ENCODE peak calls at places on chromosomes 3 and 15, in five cellular contexts. Z is endothelial cell; Y is stimulated activated CD8-positive, alpha-beta memory T cell treated with anti-CD3 and anti-CD28 coated beads, Interleukin-4, amount 100 ng/mL, for 48 hours; A is activated naive CD4-positive, alpha-beta T cell treated with Interleukin-2 at 50 U/mL for 16 hours; S is WERI-Rb-1. J is an unnamed sample.

GRCh38 chr3:16467368-16467767 is 46.1 kb downstream of the RFTN1 start:
- DNase-seq in Z (no peak), Y (peak), A (peak), S (no peak), J (no peak)

GRCh38 chr3:64399205-64399800 is 174.0 kb upstream of the PRICKLE2 start:
- DNase-seq in Z (peak), Y (no peak), A (no peak), S (peak), J (peak)

GRCh38 chr3:74027121-74027520 is 402.4 kb upstream of the PDZRN3 start:
- DNase-seq in Z (no peak), Y (no peak), A (no peak), S (no peak), J (no peak)

GRCh38 chr15:96340611-96341464 is 10.3 kb downstream of the NR2F2 start:
- DNase-seq in Z (peak), Y (no peak), A (no peak), S (peak), J (no peak)

GRCh38 chr3:126393563-126393962 is 1.1 kb upstream of the CFAP100 start:
- DNase-seq in Z (no peak), Y (no peak), A (no peak), S (no peak), J (no peak)

GRCh38 chr15:77144492-77145070 is 73.7 kb upstream of the TSPAN3 start:
- DNase-seq in Z (no peak), Y (no peak), A (no peak), S (no peak), J (peak)

GRCh38 chr15:27808182-27808581 is 290.9 kb downstream of the OCA2 start:
- DNase-seq in Z (no peak), Y (no peak), A (no peak), S (no peak), J (no peak)

GRCh38 chr15:35289029-35289617 is 204.0 kb upstream of the NANOGP8 start:
- DNase-seq in Z (peak), Y (no peak), A (no peak), S (peak), J (peak)